ENCODE peak calls at places on chromosomes 7 and 10, in six cellular contexts. B is GM10248; F is Daoy; G is HuH-7; O is activated CD4-positive, alpha-beta memory T cell treated with anti-CD3 and anti-CD28 coated beads for 36 hours; P is cardiac muscle cell. L is an unnamed sample.

GRCh38 chr10:74542077-74542476 is 284.3 kb upstream of the KAT6B start:
- DNase-seq in B (no peak), F (no peak), G (no peak), O (no peak), P (no peak), L (no peak)

GRCh38 chr10:100743626-100744135 is 1.7 kb upstream of the PAX2 start:
- DNase-seq in B (peak), F (peak), G (peak), O (peak), P (peak), L (no peak)

GRCh38 chr7:12898004-12898403 is 210.6 kb downstream of the ARL4A start:
- DNase-seq in B (no peak), F (no peak), G (no peak), O (no peak), P (no peak), L (no peak)

GRCh38 chr7:1569016-1569415 is 816 bp downstream of the PSMG3 start:
- DNase-seq in B (no peak), F (peak), G (no peak), O (peak), P (no peak), L (no peak)

GRCh38 chr10:69896601-69897000 is 94.9 kb downstream of the COL13A1 start:
- DNase-seq in B (no peak), F (no peak), G (no peak), O (no peak), P (no peak), L (no peak)

GRCh38 chr7:19957664-19958063 is 184.2 kb upstream of the TMEM196 start:
- DNase-seq in B (no peak), F (peak), G (no peak), O (no peak), P (no peak), L (no peak)

GRCh38 chr7:140475747-140476333 is 3.5 kb downstream of the MKRN1 start:
- DNase-seq in B (peak), F (peak), G (peak), O (peak), P (peak), L (no peak)

GRCh38 chr10:7767209-7767608 is 20.6 kb downstream of the KIN start:
- DNase-seq in B (no peak), F (no peak), G (no peak), O (no peak), P (no peak), L (no peak)

GRCh38 chr7:80393786-80394185 is 118.1 kb downstream of the GNAT3 start:
- DNase-seq in B (no peak), F (no peak), G (no peak), O (no peak), P (no peak), L (no peak)

L was measured in natural killer cell.